ENCODE peak calls at places on chromosome 20, in ten cellular contexts. One of them, this sample, is unnamed.

GRCh38 chr20:1005452-1006027 is 3.4 kb upstream of the RSPO4 start:
- DNase-seq in small intestine: peak; percentile 83
- DNase-seq in OCI-LY7: peak; percentile 60
- DNase-seq in ovary: no peak
- DNase-seq in K562: peak; percentile 71
- DNase-seq in pancreas: no peak
- DNase-seq in IMR-90: peak; percentile 24
- DNase-seq in tibial artery: no peak
- DNase-seq in transverse colon: peak; percentile 43
- DNase-seq in fibroblast of lung: peak; percentile 2
- DNase-seq in this sample: no peak

GRCh38 chr20:57633945-57634491 is 13.8 kb upstream of the ZBP1 start:
- DNase-seq in small intestine: no peak
- DNase-seq in OCI-LY7: peak; percentile 85
- DNase-seq in ovary: no peak
- DNase-seq in K562: no peak
- DNase-seq in pancreas: no peak
- DNase-seq in IMR-90: no peak
- DNase-seq in tibial artery: no peak
- DNase-seq in transverse colon: no peak
- DNase-seq in fibroblast of lung: no peak
- DNase-seq in this sample: no peak

GRCh38 chr20:9021699-9022098 is 47.2 kb upstream of the PLCB4 start:
- DNase-seq in small intestine: no peak
- DNase-seq in OCI-LY7: no peak
- DNase-seq in ovary: no peak
- DNase-seq in K562: no peak
- DNase-seq in pancreas: no peak
- DNase-seq in IMR-90: peak; percentile 16
- DNase-seq in tibial artery: no peak
- DNase-seq in transverse colon: no peak
- DNase-seq in fibroblast of lung: no peak
- DNase-seq in this sample: no peak

GRCh38 chr20:3166338-3166912 is 6.8 kb upstream of the FASTKD5 start:
- DNase-seq in small intestine: no peak
- DNase-seq in OCI-LY7: no peak
- DNase-seq in ovary: no peak
- DNase-seq in K562: no peak
- DNase-seq in pancreas: no peak
- DNase-seq in IMR-90: no peak
- DNase-seq in tibial artery: peak; percentile 53
- DNase-seq in transverse colon: no peak
- DNase-seq in fibroblast of lung: no peak
- DNase-seq in this sample: no peak

GRCh38 chr20:54645445-54646155 is 170.2 kb downstream of the DOK5 start:
- DNase-seq in small intestine: no peak
- DNase-seq in OCI-LY7: no peak
- DNase-seq in ovary: no peak
- DNase-seq in K562: no peak
- DNase-seq in pancreas: no peak
- DNase-seq in IMR-90: no peak
- DNase-seq in tibial artery: no peak
- DNase-seq in transverse colon: no peak
- DNase-seq in fibroblast of lung: no peak
- DNase-seq in this sample: no peak

GRCh38 chr20:15378151-15378550 is 1040.7 kb upstream of the FLRT3 start:
- DNase-seq in small intestine: no peak
- DNase-seq in OCI-LY7: no peak
- DNase-seq in ovary: no peak
- DNase-seq in K562: no peak
- DNase-seq in pancreas: no peak
- DNase-seq in IMR-90: no peak
- DNase-seq in tibial artery: no peak
- DNase-seq in transverse colon: no peak
- DNase-seq in fibroblast of lung: no peak
- DNase-seq in this sample: no peak

GRCh38 chr20:57133926-57134650 is 132.4 kb downstream of the BMP7 start:
- DNase-seq in small intestine: no peak
- DNase-seq in OCI-LY7: no peak
- DNase-seq in ovary: no peak
- DNase-seq in K562: no peak
- DNase-seq in pancreas: no peak
- DNase-seq in IMR-90: no peak
- DNase-seq in tibial artery: peak; percentile 12
- DNase-seq in transverse colon: no peak
- DNase-seq in fibroblast of lung: no peak
- DNase-seq in this sample: no peak

GRCh38 chr20:46051556-46052323 is 22.7 kb downstream of the SLC12A5 start:
- DNase-seq in small intestine: no peak
- DNase-seq in OCI-LY7: no peak
- DNase-seq in ovary: no peak
- DNase-seq in K562: no peak
- DNase-seq in pancreas: no peak
- DNase-seq in IMR-90: peak; percentile 15
- DNase-seq in tibial artery: no peak
- DNase-seq in transverse colon: no peak
- DNase-seq in fibroblast of lung: no peak
- DNase-seq in this sample: peak; percentile 67

GRCh38 chr20:9401381-9401780 is 113.0 kb upstream of the LAMP5 start:
- DNase-seq in small intestine: no peak
- DNase-seq in OCI-LY7: no peak
- DNase-seq in ovary: no peak
- DNase-seq in K562: no peak
- DNase-seq in pancreas: no peak
- DNase-seq in IMR-90: no peak
- DNase-seq in tibial artery: no peak
- DNase-seq in transverse colon: no peak
- DNase-seq in fibroblast of lung: no peak
- DNase-seq in this sample: no peak

GRCh38 chr20:10111144-10111771 is 76.5 kb downstream of the ANKEF1 start:
- DNase-seq in small intestine: peak; percentile 77
- DNase-seq in OCI-LY7: no peak
- DNase-seq in ovary: no peak
- DNase-seq in K562: no peak
- DNase-seq in pancreas: peak; percentile 33
- DNase-seq in IMR-90: no peak
- DNase-seq in tibial artery: no peak
- DNase-seq in transverse colon: peak; percentile 59
- DNase-seq in fibroblast of lung: no peak
- DNase-seq in this sample: no peak

GRCh38 chr20:51043811-51044210 is 20.9 kb upstream of the KCNG1 start:
- DNase-seq in small intestine: no peak
- DNase-seq in OCI-LY7: no peak
- DNase-seq in ovary: no peak
- DNase-seq in K562: no peak
- DNase-seq in pancreas: no peak
- DNase-seq in IMR-90: peak; percentile 84
- DNase-seq in tibial artery: no peak
- DNase-seq in transverse colon: no peak
- DNase-seq in fibroblast of lung: peak; percentile 38
- DNase-seq in this sample: no peak

GRCh38 chr20:17562804-17563305 is 7.0 kb upstream of the DSTN start:
- DNase-seq in small intestine: no peak
- DNase-seq in OCI-LY7: no peak
- DNase-seq in ovary: no peak
- DNase-seq in K562: peak; percentile 28
- DNase-seq in pancreas: no peak
- DNase-seq in IMR-90: peak; percentile 62
- DNase-seq in tibial artery: peak; percentile 48
- DNase-seq in transverse colon: no peak
- DNase-seq in fibroblast of lung: peak; percentile 84
- DNase-seq in this sample: no peak

GRCh38 chr20:25292176-25292891 is 44.4 kb downstream of the PYGB start:
- DNase-seq in small intestine: no peak
- DNase-seq in OCI-LY7: no peak
- DNase-seq in ovary: no peak
- DNase-seq in K562: no peak
- DNase-seq in pancreas: peak; percentile 39
- DNase-seq in IMR-90: no peak
- DNase-seq in tibial artery: no peak
- DNase-seq in transverse colon: no peak
- DNase-seq in fibroblast of lung: no peak
- DNase-seq in this sample: no peak

GRCh38 chr20:48719598-48720255 is 108.1 kb downstream of the PREX1 start:
- DNase-seq in small intestine: no peak
- DNase-seq in OCI-LY7: no peak
- DNase-seq in ovary: no peak
- DNase-seq in K562: no peak
- DNase-seq in pancreas: no peak
- DNase-seq in IMR-90: no peak
- DNase-seq in tibial artery: peak; percentile 49
- DNase-seq in transverse colon: no peak
- DNase-seq in fibroblast of lung: no peak
- DNase-seq in this sample: no peak
- H3K4me3 ChIP-seq in small intestine: no peak overlapping the region
- H3K4me3 ChIP-seq in OCI-LY7: no peak overlapping the region
- H3K4me3 ChIP-seq in ovary: no peak overlapping the region
- H3K4me3 ChIP-seq in K562: no peak overlapping the region
- H3K4me3 ChIP-seq in pancreas: no peak overlapping the region
- H3K4me3 ChIP-seq in IMR-90: no peak overlapping the region
- H3K4me3 ChIP-seq in tibial artery: no peak overlapping the region
- H3K4me3 ChIP-seq in transverse colon: no peak overlapping the region
- H3K4me3 ChIP-seq in fibroblast of lung: no peak overlapping the region
- H3K4me3 ChIP-seq in this sample: no peak overlapping the region

GRCh38 chr20:63132131-63132714 is 83.7 kb downstream of the YTHDF1 start:
- DNase-seq in small intestine: no peak
- DNase-seq in OCI-LY7: no peak
- DNase-seq in ovary: no peak
- DNase-seq in K562: no peak
- DNase-seq in pancreas: no peak
- DNase-seq in IMR-90: no peak
- DNase-seq in tibial artery: peak; percentile 45
- DNase-seq in transverse colon: no peak
- DNase-seq in fibroblast of lung: no peak
- DNase-seq in this sample: no peak
- H3K36me3 ChIP-seq in small intestine: no peaks in the 10 kb centered on the region
- H3K36me3 ChIP-seq in OCI-LY7: no peaks in the 10 kb centered on the region
- H3K36me3 ChIP-seq in ovary: no peaks in the 10 kb centered on the region
- H3K36me3 ChIP-seq in K562: no peaks in the 10 kb centered on the region
- H3K36me3 ChIP-seq in pancreas: no peaks in the 10 kb centered on the region
- H3K36me3 ChIP-seq in IMR-90: no peaks in the 10 kb centered on the region
- H3K36me3 ChIP-seq in tibial artery: no peaks in the 10 kb centered on the region
- H3K36me3 ChIP-seq in transverse colon: no peaks in the 10 kb centered on the region
- H3K36me3 ChIP-seq in fibroblast of lung: no peaks in the 10 kb centered on the region
- H3K36me3 ChIP-seq in this sample: no peaks in the 10 kb centered on the region

DNA sequence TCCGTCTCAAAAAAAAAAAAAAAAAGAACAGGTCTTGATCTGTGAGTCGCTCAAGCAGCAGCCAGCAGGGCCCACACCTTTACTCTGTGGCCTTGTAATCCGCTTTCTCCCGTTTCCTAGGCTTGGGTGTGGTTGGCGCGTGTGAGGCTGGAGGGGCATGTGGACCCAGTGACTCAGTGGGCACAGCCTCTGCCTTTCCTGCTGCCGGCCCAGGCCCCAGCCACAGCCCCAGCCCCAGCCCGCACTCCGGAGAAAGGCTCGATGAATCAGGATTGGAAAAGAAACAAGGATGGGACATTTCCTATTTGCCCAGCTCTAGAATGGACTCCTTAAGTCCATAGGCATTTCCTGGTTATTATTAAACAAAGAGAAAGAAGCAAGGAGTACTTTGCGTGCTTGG is 4.3 kb downstream of the BHLHE23 start:
- DNase-seq in small intestine: no peak
- DNase-seq in OCI-LY7: no peak
- DNase-seq in ovary: no peak
- DNase-seq in K562: no peak
- DNase-seq in pancreas: peak; percentile 2
- DNase-seq in IMR-90: no peak
- DNase-seq in tibial artery: no peak
- DNase-seq in transverse colon: no peak
- DNase-seq in fibroblast of lung: no peak
- DNase-seq in this sample: no peak
- H3K4me1 ChIP-seq in small intestine: no peaks in the 10 kb centered on the region
- H3K4me1 ChIP-seq in OCI-LY7: no peaks in the 10 kb centered on the region
- H3K4me1 ChIP-seq in ovary: no peaks in the 10 kb centered on the region
- H3K4me1 ChIP-seq in K562: no peaks in the 10 kb centered on the region
- H3K4me1 ChIP-seq in pancreas: no peaks in the 10 kb centered on the region
- H3K4me1 ChIP-seq in IMR-90: no peaks in the 10 kb centered on the region
- H3K4me1 ChIP-seq in tibial artery: peaks cover 23% of the 10 kb centered on the region
- H3K4me1 ChIP-seq in transverse colon: no peaks in the 10 kb centered on the region
- H3K4me1 ChIP-seq in fibroblast of lung: no peaks in the 10 kb centered on the region
- H3K4me1 ChIP-seq in this sample: no peaks in the 10 kb centered on the region

GRCh38 chr20:11249239-11249638 is 575.4 kb upstream of the JAG1 start:
- DNase-seq in small intestine: no peak
- DNase-seq in OCI-LY7: no peak
- DNase-seq in ovary: no peak
- DNase-seq in K562: no peak
- DNase-seq in pancreas: no peak
- DNase-seq in IMR-90: no peak
- DNase-seq in tibial artery: no peak
- DNase-seq in transverse colon: no peak
- DNase-seq in fibroblast of lung: no peak
- DNase-seq in this sample: no peak

GRCh38 chr20:11249683-11250082 is 575.9 kb upstream of the JAG1 start:
- DNase-seq in small intestine: no peak
- DNase-seq in OCI-LY7: no peak
- DNase-seq in ovary: no peak
- DNase-seq in K562: no peak
- DNase-seq in pancreas: no peak
- DNase-seq in IMR-90: no peak
- DNase-seq in tibial artery: no peak
- DNase-seq in transverse colon: no peak
- DNase-seq in fibroblast of lung: no peak
- DNase-seq in this sample: no peak

GRCh38 chr20:11247059-11247630 is 573.3 kb upstream of the JAG1 start:
- DNase-seq in small intestine: no peak
- DNase-seq in OCI-LY7: no peak
- DNase-seq in ovary: no peak
- DNase-seq in K562: no peak
- DNase-seq in pancreas: no peak
- DNase-seq in IMR-90: no peak
- DNase-seq in tibial artery: no peak
- DNase-seq in transverse colon: no peak
- DNase-seq in fibroblast of lung: no peak
- DNase-seq in this sample: no peak

GRCh38 chr20:11247943-11248475 is 574.2 kb upstream of the JAG1 start:
- DNase-seq in small intestine: no peak
- DNase-seq in OCI-LY7: no peak
- DNase-seq in ovary: no peak
- DNase-seq in K562: no peak
- DNase-seq in pancreas: no peak
- DNase-seq in IMR-90: no peak
- DNase-seq in tibial artery: no peak
- DNase-seq in transverse colon: no peak
- DNase-seq in fibroblast of lung: no peak
- DNase-seq in this sample: no peak

DNA sequence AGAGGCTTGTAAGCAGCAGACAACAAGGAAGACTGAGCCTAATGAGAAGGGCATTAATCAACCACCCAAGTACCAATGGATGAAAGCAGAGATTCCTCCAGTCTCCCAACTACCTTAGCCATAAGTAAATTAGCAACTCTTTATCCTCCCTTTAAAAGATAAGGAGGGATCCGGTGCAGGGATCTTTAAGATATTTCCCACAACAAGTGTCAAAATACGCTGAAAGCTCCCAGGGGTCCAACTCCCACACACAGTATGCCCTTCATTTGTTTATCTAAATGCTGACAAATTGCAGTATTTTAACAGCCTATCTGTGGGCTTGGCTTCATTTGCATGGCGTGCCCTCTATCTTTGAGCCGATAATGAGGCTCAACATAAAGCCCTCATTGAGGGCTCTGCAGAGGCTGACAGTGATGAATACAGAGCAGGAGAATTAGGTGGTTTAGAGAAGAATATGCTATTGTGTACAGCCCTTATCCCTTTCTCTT is 574.9 kb upstream of the JAG1 start:
- DNase-seq in small intestine: no peak
- DNase-seq in OCI-LY7: no peak
- DNase-seq in ovary: no peak
- DNase-seq in K562: no peak
- DNase-seq in pancreas: no peak
- DNase-seq in IMR-90: no peak
- DNase-seq in tibial artery: no peak
- DNase-seq in transverse colon: no peak
- DNase-seq in fibroblast of lung: no peak
- DNase-seq in this sample: no peak
- H3K4me3 ChIP-seq in small intestine: no peak overlapping the region
- H3K4me3 ChIP-seq in OCI-LY7: no peak overlapping the region
- H3K4me3 ChIP-seq in ovary: no peak overlapping the region
- H3K4me3 ChIP-seq in K562: no peak overlapping the region
- H3K4me3 ChIP-seq in pancreas: no peak overlapping the region
- H3K4me3 ChIP-seq in IMR-90: no peak overlapping the region
- H3K4me3 ChIP-seq in tibial artery: no peak overlapping the region
- H3K4me3 ChIP-seq in transverse colon: no peak overlapping the region
- H3K4me3 ChIP-seq in fibroblast of lung: no peak overlapping the region
- H3K4me3 ChIP-seq in this sample: no peak overlapping the region